ENCODE peak calls at places on chromosome 19, in nine cellular contexts. A is activated CD4-positive, alpha-beta T cell treated with anti-CD3 and anti-CD28 coated beads, Interleukin-2, amount 10 ng/mL, durations not matched to agents 7 days and 5 days; K is NCI-H1105 treated with DMSO at 0.1 percent for 48 hours; T is AML-193; P is iris pigment epithelial cell; G is PC-3; Q is CD4-positive, alpha-beta memory T cell; V is SK-MEL-5; I is Right ventricle myocardium superior. D is an unnamed sample.

GRCh38 chr19:32862741-32863140 is 6.8 kb downstream of the SLC7A9 start:
- DNase-seq in A (no peak), K (no peak), T (no peak), P (no peak), G (no peak), Q (no peak), V (no peak), I (no peak), D (no peak)

GRCh38 chr19:24032651-24033050 is 54.3 kb upstream of the ZNF254 start:
- DNase-seq in A (no peak), K (no peak), T (no peak), P (no peak), G (no peak), Q (no peak), V (no peak), I (no peak), D (no peak)

GRCh38 chr19:12946092-12946845 is 607 bp downstream of the RAD23A start:
- DNase-seq in A (peak), K (peak), T (no peak), P (peak), G (peak), Q (no peak), V (peak), I (peak), D (peak)

GRCh38 chr19:33450689-33451088 is 70.9 kb downstream of the PEPD start:
- DNase-seq in A (no peak), K (no peak), T (no peak), P (no peak), G (no peak), Q (no peak), V (no peak), I (no peak), D (no peak)

GRCh38 chr19:41307954-41308449 is 2.0 kb upstream of the CCDC97 start:
- DNase-seq in A (no peak), K (no peak), T (no peak), P (no peak), G (no peak), Q (no peak), V (no peak), I (no peak), D (no peak)

GRCh38 chr19:35639863-35640262 is 1.7 kb upstream of the ETV2 start:
- DNase-seq in A (no peak), K (no peak), T (no peak), P (no peak), G (no peak), Q (no peak), V (no peak), I (no peak), D (no peak)

GRCh38 chr19:49592486-49593232 is 1.7 kb downstream of the PRR12 start:
- DNase-seq in A (peak), K (peak), T (no peak), P (peak), G (peak), Q (no peak), V (peak), I (no peak), D (no peak)

GRCh38 chr19:38003427-38004099 is 96.6 kb downstream of the SIPA1L3 start:
- DNase-seq in A (no peak), K (peak), T (no peak), P (peak), G (peak), Q (no peak), V (no peak), I (peak), D (peak)

GRCh38 chr19:3604227-3604986 is 2.3 kb downstream of the TBXA2R start:
- DNase-seq in A (no peak), K (no peak), T (no peak), P (no peak), G (no peak), Q (no peak), V (no peak), I (no peak), D (no peak)

GRCh38 chr19:46927106-46927505 is 66.3 kb downstream of the ARHGAP35 start:
- DNase-seq in A (no peak), K (no peak), T (no peak), P (no peak), G (no peak), Q (no peak), V (no peak), I (no peak), D (no peak)

GRCh38 chr19:54408627-54409026 is 6.6 kb upstream of the TTYH1 start:
- DNase-seq in A (no peak), K (no peak), T (no peak), P (no peak), G (no peak), Q (no peak), V (no peak), I (no peak), D (no peak)

GRCh38 chr19:55441692-55442321 is 1.3 kb downstream of the SHISA7 start:
- DNase-seq in A (no peak), K (peak), T (no peak), P (no peak), G (no peak), Q (no peak), V (no peak), I (no peak), D (peak)

GRCh38 chr19:58279925-58280316 is 1.2 kb downstream of the ZNF8 start:
- DNase-seq in A (no peak), K (no peak), T (no peak), P (no peak), G (no peak), Q (no peak), V (no peak), I (no peak), D (no peak)

GRCh38 chr19:10086032-10086903 is at the start of gene SHFL:
- DNase-seq in A (peak), K (no peak), T (peak), P (peak), G (peak), Q (peak), V (peak), I (peak), D (peak)

D was measured in NCI-H2227 treated with DMSO at 0.1 percent for 48 hours.